ENCODE peak calls at places on chromosome 6, in eight cellular contexts. J, L, X, O, Y, K, V and B are unnamed samples.
A peak's percentile ranks its signal among the peaks of the same experiment; 100 is the strongest.

GRCh38 chr6:166957087-166957804 is 896 bp upstream of the RNASET2 start:
- DNase-seq in J (peak; percentile 93), L (peak; percentile 33), X (peak; percentile 48), O (peak; percentile 59), Y (peak; percentile 54), K (no peak), V (no peak), B (peak; percentile 69)

GRCh38 chr6:166935353-166935752 is 21.0 kb downstream of the RNASET2 start:
- DNase-seq in J (no peak), L (peak; percentile 34), X (no peak), O (no peak), Y (no peak), K (no peak), V (no peak), B (no peak)

GRCh38 chr6:54710430-54710829 is 136.1 kb upstream of the FAM83B start:
- DNase-seq in J (no peak), L (no peak), X (no peak), O (no peak), Y (no peak), K (no peak), V (no peak), B (no peak)

GRCh38 chr6:47769951-47770350 is 11.9 kb upstream of the OPN5 start:
- DNase-seq in J (no peak), L (no peak), X (no peak), O (no peak), Y (no peak), K (no peak), V (no peak), B (no peak)

GRCh38 chr6:105326216-105326615 is 76.7 kb downstream of the PREP start:
- DNase-seq in J (no peak), L (peak; percentile 56), X (no peak), O (no peak), Y (no peak), K (no peak), V (no peak), B (no peak)

GRCh38 chr6:37897321-37897720 is 77.8 kb downstream of the ZFAND3 start:
- DNase-seq in J (no peak), L (no peak), X (no peak), O (no peak), Y (no peak), K (no peak), V (no peak), B (no peak)

GRCh38 chr6:108423982-108424695 is 129.3 kb downstream of the AFG1L start:
- DNase-seq in J (no peak), L (peak; percentile 11), X (no peak), O (no peak), Y (no peak), K (no peak), V (no peak), B (no peak)

GRCh38 chr6:156928972-156929371 is 151.8 kb downstream of the ARID1B start:
- DNase-seq in J (no peak), L (no peak), X (no peak), O (no peak), Y (no peak), K (peak; percentile 45), V (no peak), B (no peak)

GRCh38 chr6:155224031-155224451 is 39.8 kb upstream of the CLDN20 start:
- DNase-seq in J (no peak), L (peak; percentile 78), X (peak; percentile 8), O (no peak), Y (no peak), K (no peak), V (no peak), B (no peak)

GRCh38 chr6:150491131-150491795 is 108.4 kb upstream of the PLEKHG1 start:
- DNase-seq in J (no peak), L (peak; percentile 43), X (no peak), O (no peak), Y (no peak), K (no peak), V (peak; percentile 74), B (no peak)

GRCh38 chr6:129709451-129709908 is 497 bp downstream of the ARHGAP18 start:
- DNase-seq in J (no peak), L (peak; percentile 92), X (no peak), O (peak; percentile 36), Y (no peak), K (no peak), V (no peak), B (no peak)

GRCh38 chr6:163672710-163673109 is 258.2 kb downstream of the QKI start:
- DNase-seq in J (no peak), L (no peak), X (no peak), O (no peak), Y (no peak), K (no peak), V (no peak), B (no peak)

GRCh38 chr6:4533576-4533975 is 242.6 kb upstream of the CDYL start:
- DNase-seq in J (no peak), L (no peak), X (no peak), O (no peak), Y (no peak), K (no peak), V (no peak), B (no peak)

GRCh38 chr6:35691027-35691824 is 2.5 kb upstream of the FKBP5 start:
- DNase-seq in J (peak; percentile 84), L (peak; percentile 96), X (no peak), O (no peak), Y (no peak), K (peak; percentile 88), V (peak; percentile 96), B (no peak)

GRCh38 chr6:31652925-31653724 is 664 bp upstream of the BAG6 start:
- DNase-seq in J (no peak), L (no peak), X (peak; percentile 79), O (peak; percentile 97), Y (peak; percentile 95), K (peak; percentile 93), V (peak; percentile 98), B (peak; percentile 97)

DNA sequence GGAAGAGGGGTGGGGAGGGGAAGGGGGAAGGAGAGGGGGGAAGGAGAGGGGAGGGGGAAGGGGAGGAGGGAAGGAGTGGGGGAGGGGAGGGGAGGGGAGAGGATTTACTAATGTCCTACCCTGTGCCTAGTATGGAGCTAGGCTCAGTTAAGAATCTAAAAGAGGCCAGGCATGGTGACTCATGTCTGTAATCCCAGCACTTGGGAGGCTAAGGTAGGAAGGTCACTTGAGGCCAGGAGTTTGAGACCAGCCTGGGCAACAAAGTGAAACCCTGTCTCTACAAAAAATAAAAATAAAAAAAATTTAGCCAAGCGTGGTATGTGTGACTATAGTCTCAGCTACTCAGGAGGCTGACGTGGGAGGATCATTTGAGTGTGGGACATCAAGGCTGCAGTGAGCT is 13.0 kb downstream of the UBE2J1 start:
- DNase-seq in J (no peak), L (no peak), X (no peak), O (no peak), Y (no peak), K (no peak), V (no peak), B (no peak)
- H3K36me3 ChIP-seq in J (peaks cover 5% of the 10 kb centered on the region), L (peaks cover 34% of the 10 kb centered on the region), X (peaks cover 18% of the 10 kb centered on the region), O (peaks cover 88% of the 10 kb centered on the region), Y (peaks cover 40% of the 10 kb centered on the region), K (peaks cover 4% of the 10 kb centered on the region), V (peaks cover 68% of the 10 kb centered on the region), B (peaks cover 18% of the 10 kb centered on the region)

GRCh38 chr6:55758156-55758942 is 117.0 kb downstream of the BMP5 start:
- DNase-seq in J (no peak), L (peak; percentile 76), X (no peak), O (no peak), Y (no peak), K (no peak), V (no peak), B (no peak)

DNA sequence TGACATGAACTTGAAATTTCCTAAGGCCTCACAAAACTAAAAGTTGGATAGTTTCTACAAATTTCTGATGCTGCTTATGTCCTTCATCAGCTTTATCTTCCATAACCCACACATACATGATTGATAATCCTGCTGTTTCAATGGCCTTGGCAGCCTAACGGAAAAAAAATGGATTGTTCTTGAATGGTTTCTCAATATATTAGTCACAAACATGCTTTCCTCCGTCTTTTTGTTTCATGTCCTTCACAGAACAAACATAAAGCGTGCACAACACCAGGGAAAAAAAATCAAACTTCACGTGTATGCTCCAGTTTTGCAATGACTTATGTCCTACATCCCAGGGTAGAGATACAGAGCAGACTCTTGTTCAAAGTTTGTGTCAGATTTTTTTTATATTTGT is 118.7 kb downstream of the BMP5 start:
- DNase-seq in J (no peak), L (peak; percentile 5), X (no peak), O (no peak), Y (no peak), K (no peak), V (no peak), B (no peak)
- H3K36me3 ChIP-seq in J (no peaks in the 10 kb centered on the region), L (peaks cover 65% of the 10 kb centered on the region), X (no peaks in the 10 kb centered on the region), O (no peaks in the 10 kb centered on the region), Y (no peaks in the 10 kb centered on the region), K (no peaks in the 10 kb centered on the region), V (no peaks in the 10 kb centered on the region), B (no peaks in the 10 kb centered on the region)

DNA sequence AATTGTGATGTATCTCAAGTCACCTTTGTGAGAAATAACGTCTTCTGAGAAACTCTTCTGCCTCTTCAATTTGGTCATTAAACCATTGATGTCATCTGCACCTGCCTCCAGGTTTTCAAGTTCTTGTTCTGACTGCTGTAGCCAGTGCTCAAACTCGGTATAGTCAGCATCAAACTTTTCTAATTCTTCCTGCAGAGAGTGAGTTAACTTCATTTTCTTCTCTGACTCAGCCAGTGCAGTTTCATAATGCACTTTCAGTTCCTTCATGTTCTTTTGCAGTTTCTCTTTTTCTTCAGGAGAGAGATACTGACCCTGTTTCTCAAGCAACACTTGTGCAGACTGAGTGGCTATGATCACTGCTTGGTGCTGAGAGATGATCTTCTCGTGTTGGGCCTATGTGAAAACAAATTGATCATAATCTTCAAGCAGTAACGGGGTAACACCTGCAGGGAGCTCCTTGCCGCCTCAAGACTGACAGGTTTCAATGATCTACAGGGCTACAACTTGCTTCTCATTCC is 48.8 kb downstream of the DST start:
- DNase-seq in J (no peak), L (peak; percentile 6), X (no peak), O (peak; percentile 65), Y (no peak), K (no peak), V (no peak), B (peak; percentile 80)
- H3K36me3 ChIP-seq in J (no peaks in the 10 kb centered on the region), L (peaks cover 20% of the 10 kb centered on the region), X (no peaks in the 10 kb centered on the region), O (no peaks in the 10 kb centered on the region), Y (peaks cover 85% of the 10 kb centered on the region), K (peaks cover 6% of the 10 kb centered on the region), V (peaks cover 98% of the 10 kb centered on the region), B (no peaks in the 10 kb centered on the region)

GRCh38 chr6:41917528-41917927 is 3.4 kb downstream of the MED20 start:
- DNase-seq in J (no peak), L (peak; percentile 91), X (no peak), O (no peak), Y (no peak), K (no peak), V (no peak), B (peak; percentile 15)

GRCh38 chr6:41914869-41915268 is 6.1 kb downstream of the MED20 start:
- DNase-seq in J (no peak), L (no peak), X (no peak), O (no peak), Y (no peak), K (no peak), V (no peak), B (no peak)

GRCh38 chr6:41909727-41910126 is 11.2 kb downstream of the MED20 start:
- DNase-seq in J (no peak), L (no peak), X (no peak), O (no peak), Y (no peak), K (no peak), V (no peak), B (no peak)

DNA sequence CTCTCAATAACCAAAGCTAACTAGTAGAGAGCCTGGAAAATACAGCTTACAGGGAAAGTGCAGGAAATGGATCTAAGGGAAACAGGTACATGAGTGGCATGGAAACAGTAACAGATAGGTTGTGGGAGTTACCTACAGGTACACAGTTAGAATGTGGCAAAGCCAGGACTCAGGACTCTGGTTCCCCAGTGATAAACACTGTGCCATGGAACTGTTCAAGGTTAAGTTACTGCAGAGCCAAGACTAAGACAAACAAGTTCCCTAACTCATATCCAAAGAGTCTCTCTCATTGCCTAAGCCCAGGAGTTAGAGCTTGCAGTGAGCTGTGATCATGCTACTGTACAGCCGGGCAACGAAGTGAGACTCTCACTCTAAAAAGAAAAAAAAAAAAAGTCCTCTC is 6.6 kb downstream of the MED20 start:
- DNase-seq in J (no peak), L (no peak), X (no peak), O (no peak), Y (no peak), K (no peak), V (no peak), B (no peak)
- H3K36me3 ChIP-seq in J (no peaks in the 10 kb centered on the region), L (peaks cover 6% of the 10 kb centered on the region), X (no peaks in the 10 kb centered on the region), O (peaks cover 75% of the 10 kb centered on the region), Y (peaks cover 71% of the 10 kb centered on the region), K (peaks cover 3% of the 10 kb centered on the region), V (peaks cover 66% of the 10 kb centered on the region), B (peaks cover 4% of the 10 kb centered on the region)